ENCODE peak calls at places on chromosome 21, in four cellular contexts. One of them, this sample, is unnamed.

GRCh38 chr21:14712121-14712520 is 166.0 kb upstream of the SAMSN1 start:
- DNase-seq in heart left ventricle: no peak
- DNase-seq in OCI-LY7: no peak
- DNase-seq in SK-N-SH: no peak
- DNase-seq in this sample: no peak

GRCh38 chr21:45286671-45287437 is 841 bp downstream of the POFUT2 start:
- DNase-seq in OCI-LY7: no peak
- DNase-seq in heart left ventricle: no peak
- DNase-seq in SK-N-SH: peak; percentile 87
- DNase-seq in this sample: no peak

GRCh38 chr21:35382696-35383095 is 333.6 kb upstream of the RUNX1 start:
- DNase-seq in heart left ventricle: no peak
- DNase-seq in SK-N-SH: no peak
- DNase-seq in OCI-LY7: no peak
- DNase-seq in this sample: no peak

GRCh38 chr21:35585878-35586277 is 474.4 kb downstream of the SETD4 start:
- DNase-seq in OCI-LY7: no peak
- DNase-seq in heart left ventricle: no peak
- DNase-seq in SK-N-SH: no peak
- DNase-seq in this sample: no peak

GRCh38 chr21:31988492-31989285 is 115.9 kb downstream of the HUNK start:
- DNase-seq in heart left ventricle: no peak
- DNase-seq in OCI-LY7: no peak
- DNase-seq in SK-N-SH: no peak
- DNase-seq in this sample: no peak

GRCh38 chr21:28431527-28432200 is 561.0 kb downstream of the LTN1 start:
- DNase-seq in SK-N-SH: no peak
- DNase-seq in heart left ventricle: no peak
- DNase-seq in OCI-LY7: no peak
- DNase-seq in this sample: no peak

GRCh38 chr21:36433011-36433709 is 46.8 kb downstream of the CLDN14 start:
- DNase-seq in SK-N-SH: no peak
- DNase-seq in heart left ventricle: no peak
- DNase-seq in OCI-LY7: no peak
- DNase-seq in this sample: no peak

GRCh38 chr21:17451364-17451869 is 61.4 kb upstream of the CXADR start:
- DNase-seq in OCI-LY7: no peak
- DNase-seq in heart left ventricle: no peak
- DNase-seq in SK-N-SH: no peak
- DNase-seq in this sample: no peak

GRCh38 chr21:31252611-31253010 is 91.5 kb downstream of the TIAM1 start:
- DNase-seq in SK-N-SH: peak; percentile 49
- DNase-seq in OCI-LY7: no peak
- DNase-seq in heart left ventricle: no peak
- DNase-seq in this sample: no peak

GRCh38 chr21:36127250-36127904 is 7.5 kb upstream of the CBR3 start:
- DNase-seq in heart left ventricle: no peak
- DNase-seq in OCI-LY7: no peak
- DNase-seq in SK-N-SH: no peak
- DNase-seq in this sample: no peak

GRCh38 chr21:25338415-25338814 is 268.9 kb downstream of the MRPL39 start:
- DNase-seq in SK-N-SH: no peak
- DNase-seq in heart left ventricle: no peak
- DNase-seq in OCI-LY7: no peak
- DNase-seq in this sample: no peak

GRCh38 chr21:20591294-20591693 is 406.9 kb upstream of the NCAM2 start:
- DNase-seq in SK-N-SH: no peak
- DNase-seq in heart left ventricle: no peak
- DNase-seq in OCI-LY7: no peak
- DNase-seq in this sample: no peak

GRCh38 chr21:45168522-45168921 is 94.1 kb downstream of the ADARB1 start:
- DNase-seq in SK-N-SH: no peak
- DNase-seq in OCI-LY7: no peak
- DNase-seq in heart left ventricle: no peak
- DNase-seq in this sample: no peak

GRCh38 chr21:45970674-45971486 is 10.7 kb upstream of the COL6A1 start:
- DNase-seq in SK-N-SH: peak; percentile 90
- DNase-seq in heart left ventricle: peak; percentile 81
- DNase-seq in OCI-LY7: peak; percentile 10
- DNase-seq in this sample: peak; percentile 33

GRCh38 chr21:45506836-45507522 is 35.3 kb downstream of the SLC19A1 start:
- DNase-seq in heart left ventricle: peak; percentile 7
- DNase-seq in SK-N-SH: no peak
- DNase-seq in OCI-LY7: no peak
- DNase-seq in this sample: no peak

GRCh38 chr21:45054927-45055612 is 19.3 kb upstream of the ADARB1 start:
- DNase-seq in OCI-LY7: peak; percentile 24
- DNase-seq in heart left ventricle: no peak
- DNase-seq in SK-N-SH: no peak
- DNase-seq in this sample: no peak

GRCh38 chr21:31550070-31550469 is 109.4 kb upstream of the SOD1 start:
- DNase-seq in SK-N-SH: no peak
- DNase-seq in OCI-LY7: no peak
- DNase-seq in heart left ventricle: no peak
- DNase-seq in this sample: no peak

GRCh38 chr21:46552274-46552673 is 52.6 kb downstream of the S100B start:
- DNase-seq in heart left ventricle: no peak
- DNase-seq in OCI-LY7: no peak
- DNase-seq in SK-N-SH: no peak
- DNase-seq in this sample: peak; percentile 73

GRCh38 chr21:46048926-46049889 is 48.7 kb upstream of the COL6A2 start:
- DNase-seq in OCI-LY7: no peak
- DNase-seq in SK-N-SH: no peak
- DNase-seq in heart left ventricle: peak; percentile 91
- DNase-seq in this sample: no peak

GRCh38 chr21:32448803-32449594 is 36.5 kb downstream of the EVA1C start:
- DNase-seq in heart left ventricle: no peak
- DNase-seq in SK-N-SH: no peak
- DNase-seq in OCI-LY7: no peak
- DNase-seq in this sample: no peak

GRCh38 chr21:18053151-18053550 is 191.5 kb upstream of the CHODL start:
- DNase-seq in heart left ventricle: no peak
- DNase-seq in OCI-LY7: no peak
- DNase-seq in SK-N-SH: no peak
- DNase-seq in this sample: no peak

GRCh38 chr21:46594276-46594675 is 10.6 kb downstream of the S100B start:
- DNase-seq in SK-N-SH: no peak
- DNase-seq in heart left ventricle: no peak
- DNase-seq in OCI-LY7: peak; percentile 27
- DNase-seq in this sample: no peak

GRCh38 chr21:45372732-45373355 is 32.1 kb upstream of the COL18A1 start:
- DNase-seq in OCI-LY7: no peak
- DNase-seq in heart left ventricle: peak; percentile 8
- DNase-seq in SK-N-SH: no peak
- DNase-seq in this sample: no peak

GRCh38 chr21:31191553-31191952 is 152.5 kb downstream of the TIAM1 start:
- DNase-seq in OCI-LY7: no peak
- DNase-seq in heart left ventricle: no peak
- DNase-seq in SK-N-SH: no peak
- DNase-seq in this sample: no peak

GRCh38 chr21:28294046-28294445 is 698.6 kb downstream of the LTN1 start:
- DNase-seq in SK-N-SH: no peak
- DNase-seq in heart left ventricle: no peak
- DNase-seq in OCI-LY7: no peak
- DNase-seq in this sample: no peak

GRCh38 chr21:35811115-35811806 is 249.1 kb downstream of the SETD4 start:
- DNase-seq in SK-N-SH: no peak
- DNase-seq in OCI-LY7: no peak
- DNase-seq in heart left ventricle: no peak
- DNase-seq in this sample: no peak

GRCh38 chr21:32878654-32879053 is 107.1 kb upstream of the PAXBP1 start:
- DNase-seq in OCI-LY7: no peak
- DNase-seq in SK-N-SH: no peak
- DNase-seq in heart left ventricle: peak; percentile 27
- DNase-seq in this sample: no peak

GRCh38 chr21:41100826-41101550 is 67.0 kb upstream of the BACE2 start:
- DNase-seq in OCI-LY7: no peak
- DNase-seq in SK-N-SH: no peak
- DNase-seq in heart left ventricle: no peak
- DNase-seq in this sample: no peak

GRCh38 chr21:36422279-36423098 is 37.3 kb downstream of the CHAF1B start:
- DNase-seq in SK-N-SH: peak; percentile 59
- DNase-seq in OCI-LY7: peak; percentile 53
- DNase-seq in heart left ventricle: peak; percentile 48
- DNase-seq in this sample: peak; percentile 47

GRCh38 chr21:45830221-45830640 is 151.3 kb upstream of the COL6A1 start:
- DNase-seq in OCI-LY7: no peak
- DNase-seq in SK-N-SH: no peak
- DNase-seq in heart left ventricle: no peak
- DNase-seq in this sample: no peak

GRCh38 chr21:45351526-45352275 is 53.3 kb upstream of the COL18A1 start:
- DNase-seq in SK-N-SH: no peak
- DNase-seq in OCI-LY7: no peak
- DNase-seq in heart left ventricle: peak; percentile 21
- DNase-seq in this sample: no peak

GRCh38 chr21:14384453-14384852 is 1.5 kb upstream of the HSPA13 start:
- DNase-seq in SK-N-SH: no peak
- DNase-seq in OCI-LY7: no peak
- DNase-seq in heart left ventricle: no peak
- DNase-seq in this sample: no peak

GRCh38 chr21:35045539-35046222 is 3.4 kb downstream of the RUNX1 start:
- DNase-seq in heart left ventricle: no peak
- DNase-seq in SK-N-SH: no peak
- DNase-seq in OCI-LY7: no peak
- DNase-seq in this sample: peak; percentile 85

GRCh38 chr21:18832950-18833349 is 429.4 kb upstream of the TMPRSS15 start:
- DNase-seq in SK-N-SH: no peak
- DNase-seq in OCI-LY7: no peak
- DNase-seq in heart left ventricle: no peak
- DNase-seq in this sample: no peak

GRCh38 chr21:38401527-38401926 is 96.8 kb downstream of the ERG start:
- DNase-seq in SK-N-SH: no peak
- DNase-seq in heart left ventricle: no peak
- DNase-seq in OCI-LY7: no peak
- DNase-seq in this sample: no peak

GRCh38 chr21:38404134-38404533 is 94.1 kb downstream of the ERG start:
- DNase-seq in OCI-LY7: no peak
- DNase-seq in heart left ventricle: no peak
- DNase-seq in SK-N-SH: no peak
- DNase-seq in this sample: no peak

GRCh38 chr21:38402291-38402690 is 96.0 kb downstream of the ERG start:
- DNase-seq in heart left ventricle: no peak
- DNase-seq in OCI-LY7: no peak
- DNase-seq in SK-N-SH: no peak
- DNase-seq in this sample: no peak

GRCh38 chr21:38400195-38400695 is 98.0 kb downstream of the ERG start:
- DNase-seq in heart left ventricle: no peak
- DNase-seq in SK-N-SH: no peak
- DNase-seq in OCI-LY7: no peak
- DNase-seq in this sample: no peak

GRCh38 chr21:38402795-38403194 is 95.5 kb downstream of the ERG start:
- DNase-seq in OCI-LY7: no peak
- DNase-seq in SK-N-SH: no peak
- DNase-seq in heart left ventricle: no peak
- DNase-seq in this sample: no peak
- H3K36me3 ChIP-seq in OCI-LY7: no peaks in the 10 kb centered on the region
- H3K36me3 ChIP-seq in SK-N-SH: no peaks in the 10 kb centered on the region
- H3K36me3 ChIP-seq in heart left ventricle: peaks cover 44% of the 10 kb centered on the region
- H3K36me3 ChIP-seq in this sample: no peaks in the 10 kb centered on the region

GRCh38 chr21:39655589-39655988 is 42.8 kb downstream of the B3GALT5 start:
- DNase-seq in OCI-LY7: no peak
- DNase-seq in heart left ventricle: no peak
- DNase-seq in SK-N-SH: no peak
- DNase-seq in this sample: no peak

GRCh38 chr21:39656209-39656608 is 43.5 kb downstream of the B3GALT5 start:
- DNase-seq in OCI-LY7: no peak
- DNase-seq in SK-N-SH: no peak
- DNase-seq in heart left ventricle: no peak
- DNase-seq in this sample: no peak

GRCh38 chr21:39659070-39659815 is 46.5 kb downstream of the B3GALT5 start:
- DNase-seq in OCI-LY7: no peak
- DNase-seq in SK-N-SH: no peak
- DNase-seq in heart left ventricle: no peak
- DNase-seq in this sample: no peak

GRCh38 chr21:39658066-39658465 is 45.3 kb downstream of the B3GALT5 start:
- DNase-seq in SK-N-SH: no peak
- DNase-seq in heart left ventricle: no peak
- DNase-seq in OCI-LY7: no peak
- DNase-seq in this sample: no peak

GRCh38 chr21:39657091-39657689 is 44.5 kb downstream of the B3GALT5 start:
- DNase-seq in heart left ventricle: no peak
- DNase-seq in OCI-LY7: no peak
- DNase-seq in SK-N-SH: no peak
- DNase-seq in this sample: no peak
- H3K4me3 ChIP-seq in heart left ventricle: no peak overlapping the region
- H3K4me3 ChIP-seq in OCI-LY7: no peak overlapping the region
- H3K4me3 ChIP-seq in SK-N-SH: no peak overlapping the region
- H3K4me3 ChIP-seq in this sample: no peak overlapping the region

GRCh38 chr21:42109473-42109872 is 38.4 kb downstream of the UMODL1 start:
- DNase-seq in heart left ventricle: no peak
- DNase-seq in SK-N-SH: no peak
- DNase-seq in OCI-LY7: no peak
- DNase-seq in this sample: no peak

GRCh38 chr21:42107177-42107880 is 36.2 kb downstream of the UMODL1 start:
- DNase-seq in heart left ventricle: no peak
- DNase-seq in SK-N-SH: peak; percentile 48
- DNase-seq in OCI-LY7: no peak
- DNase-seq in this sample: no peak

GRCh38 chr21:42108554-42108885 is 37.4 kb downstream of the UMODL1 start:
- DNase-seq in OCI-LY7: no peak
- DNase-seq in SK-N-SH: no peak
- DNase-seq in heart left ventricle: peak; percentile 23
- DNase-seq in this sample: no peak

GRCh38 chr21:42108941-42109340 is 37.8 kb downstream of the UMODL1 start:
- DNase-seq in OCI-LY7: no peak
- DNase-seq in SK-N-SH: no peak
- DNase-seq in heart left ventricle: peak; percentile 28
- DNase-seq in this sample: no peak

DNA sequence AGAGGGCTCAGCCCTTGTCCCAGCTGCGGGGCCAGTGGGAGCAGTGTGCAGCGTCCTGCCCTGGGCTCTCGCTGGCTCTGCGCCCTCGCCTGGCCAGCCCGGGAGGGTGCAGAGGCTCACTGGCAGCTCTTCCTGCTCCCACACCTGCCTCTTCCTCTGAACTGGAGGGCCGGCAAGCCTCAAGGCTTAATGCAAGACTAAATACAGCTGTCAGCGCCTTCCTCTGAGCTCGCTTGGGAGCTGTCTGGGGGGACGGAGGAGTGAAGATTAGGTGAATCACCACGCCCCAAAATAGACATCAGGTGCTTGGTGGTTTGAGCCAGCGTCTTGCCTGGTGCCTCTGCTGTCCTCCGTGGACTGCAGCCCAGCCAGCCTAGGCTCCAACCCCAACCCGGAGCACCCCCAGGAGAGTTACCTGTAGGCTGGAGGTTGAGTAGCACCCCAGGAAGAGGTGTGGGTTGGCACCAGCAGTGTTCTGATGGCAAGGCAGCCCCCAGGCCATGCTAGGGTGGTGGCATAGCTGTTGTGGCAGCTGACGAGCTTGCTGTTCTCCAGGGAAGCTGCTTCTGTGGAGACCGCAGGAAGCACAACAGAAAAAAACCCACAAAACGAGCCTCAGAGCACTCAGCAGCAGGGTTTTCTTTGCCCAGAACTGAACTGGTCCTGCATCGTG is 36.9 kb downstream of the UMODL1 start:
- DNase-seq in SK-N-SH: peak; percentile 88
- DNase-seq in heart left ventricle: peak; percentile 29
- DNase-seq in OCI-LY7: peak; percentile 98
- DNase-seq in this sample: peak; percentile 81
- H3K27ac ChIP-seq in SK-N-SH: no peak overlapping the region
- H3K27ac ChIP-seq in heart left ventricle: no peak overlapping the region
- H3K27ac ChIP-seq in OCI-LY7: peak overlapping the region; percentile 89
- H3K27ac ChIP-seq in this sample: no peak overlapping the region

GRCh38 chr21:42561742-42562141 is 48.1 kb downstream of the SLC37A1 start:
- DNase-seq in SK-N-SH: no peak
- DNase-seq in OCI-LY7: peak; percentile 96
- DNase-seq in heart left ventricle: no peak
- DNase-seq in this sample: no peak
- H3K36me3 ChIP-seq in SK-N-SH: no peaks in the 10 kb centered on the region
- H3K36me3 ChIP-seq in OCI-LY7: peaks cover 45% of the 10 kb centered on the region
- H3K36me3 ChIP-seq in heart left ventricle: peaks cover 51% of the 10 kb centered on the region
- H3K36me3 ChIP-seq in this sample: peaks cover 10% of the 10 kb centered on the region